ENCODE peak calls at places on chromosomes 11 and 22, in six cellular contexts. G, W, C, V, O and M are unnamed samples.
A peak's percentile ranks its signal among the peaks of the same experiment; 100 is the strongest.

GRCh38 chr22:50118129-50118528 is 28.3 kb downstream of the MOV10L1 start:
- DNase-seq in G (no peak), W (no peak), C (no peak), V (no peak), O (no peak), M (no peak)

GRCh38 chr11:118672865-118673264 is 6.6 kb downstream of the TREH start:
- DNase-seq in C (no peak), V (no peak), W (no peak), O (peak; percentile 1), G (no peak), M (no peak)

GRCh38 chr11:60130496-60130895 is 42.0 kb downstream of the MS4A2 start:
- DNase-seq in C (no peak), W (peak; percentile 22), O (no peak), G (peak; percentile 57), V (peak; percentile 41), M (peak; percentile 15)

GRCh38 chr11:59141673-59142460 is 789 bp upstream of the FAM111A start:
- DNase-seq in V (no peak), O (no peak), G (peak; percentile 40), C (no peak), W (no peak), M (no peak)

GRCh38 chr22:20803696-20804324 is 29.9 kb downstream of the SERPIND1 start:
- DNase-seq in W (peak; percentile 71), O (no peak), C (peak; percentile 19), V (peak; percentile 30), G (no peak), M (peak; percentile 67)

GRCh38 chr11:104073950-104074349 is 37.5 kb downstream of the DDI1 start:
- DNase-seq in C (peak; percentile 14), W (no peak), V (peak; percentile 45), O (no peak), G (peak; percentile 75), M (no peak)

GRCh38 chr11:68338041-68338800 is 25.8 kb downstream of the LRP5 start:
- DNase-seq in W (no peak), V (no peak), C (peak; percentile 60), O (peak; percentile 78), G (peak; percentile 71), M (no peak)

GRCh38 chr11:9280655-9281301 is 15.6 kb upstream of the DENND5A start:
- DNase-seq in C (no peak), G (peak; percentile 60), O (no peak), W (no peak), V (peak; percentile 88), M (peak; percentile 76)

GRCh38 chr22:34055525-34056200 is 135.4 kb upstream of the LARGE1 start:
- DNase-seq in W (peak; percentile 70), O (no peak), C (no peak), G (peak; percentile 60), V (peak; percentile 63), M (peak; percentile 8)

GRCh38 chr11:66429983-66430602 is 8.6 kb downstream of the MRPL11 start:
- DNase-seq in W (peak; percentile 83), V (peak; percentile 79), C (peak; percentile 62), G (peak; percentile 39), O (peak; percentile 52), M (peak; percentile 93)

GRCh38 chr11:17839450-17839849 is 104.9 kb downstream of the KCNC1 start:
- DNase-seq in G (no peak), O (no peak), W (no peak), C (peak; percentile 53), V (no peak), M (no peak)

GRCh38 chr11:29173660-29174062 is 843.2 kb downstream of the KCNA4 start:
- DNase-seq in C (no peak), G (peak; percentile 73), W (no peak), V (no peak), O (no peak), M (no peak)

GRCh38 chr22:26894362-26894761 is 237.0 kb downstream of the MIAT start:
- DNase-seq in V (no peak), O (no peak), C (no peak), W (no peak), G (no peak), M (no peak)

GRCh38 chr11:9590717-9591116 is 17.2 kb downstream of the WEE1 start:
- DNase-seq in C (no peak), G (no peak), W (no peak), V (no peak), O (no peak), M (no peak)

GRCh38 chr11:68313574-68314202 is 1.3 kb downstream of the LRP5 start:
- DNase-seq in C (no peak), V (no peak), G (peak; percentile 32), O (no peak), W (no peak), M (no peak)

GRCh38 chr11:78031629-78032028 is 8.6 kb upstream of the KCTD14 start:
- DNase-seq in O (no peak), C (no peak), G (no peak), V (peak; percentile 60), W (no peak), M (no peak)

GRCh38 chr22:46738961-46739870 is 1.2 kb upstream of the CERK start:
- DNase-seq in W (no peak), O (peak; percentile 44), V (peak; percentile 15), G (no peak), C (peak; percentile 55), M (peak; percentile 52)

GRCh38 chr11:126834149-126834548 is 166.4 kb downstream of the KIRREL3 start:
- DNase-seq in V (no peak), G (peak; percentile 33), O (no peak), W (no peak), C (no peak), M (no peak)

GRCh38 chr22:48635825-48636224 is 1191.8 kb downstream of the BRD1 start:
- DNase-seq in C (no peak), G (no peak), W (no peak), O (no peak), V (no peak), M (peak; percentile 7)

GRCh38 chr11:57638005-57638760 is 11.5 kb downstream of the YPEL4 start:
- DNase-seq in O (no peak), V (peak; percentile 44), C (peak; percentile 61), W (peak; percentile 94), G (peak; percentile 71), M (peak; percentile 22)

GRCh38 chr11:65503606-65503922 is 4.7 kb downstream of the MALAT1 start:
- DNase-seq in V (no peak), W (no peak), C (no peak), O (no peak), G (no peak), M (no peak)

GRCh38 chr11:6850526-6850925 is 5.0 kb downstream of the OR10A5 start:
- DNase-seq in G (no peak), W (no peak), O (no peak), V (no peak), C (no peak), M (no peak)

GRCh38 chr22:37172266-37173245 is 15.5 kb downstream of the C1QTNF6 start:
- DNase-seq in O (no peak), C (no peak), V (no peak), G (no peak), W (peak; percentile 8), M (no peak)

GRCh38 chr11:126561327-126561893 is 205.9 kb downstream of the ST3GAL4 start:
- DNase-seq in O (no peak), G (peak; percentile 41), W (peak; percentile 80), C (no peak), V (peak; percentile 59), M (peak; percentile 46)

GRCh38 chr11:45067966-45068365 is 78.5 kb upstream of the PRDM11 start:
- DNase-seq in O (no peak), C (no peak), G (no peak), V (no peak), W (no peak), M (no peak)
- TF ChIP-seq CTCF in O (no peak), C (no peak), G (no peak), V (no peak), W (no peak), M (no peak)

GRCh38 chr22:25282671-25283561 is 63.5 kb downstream of the CRYBB2 start:
- DNase-seq in C (no peak), W (peak; percentile 30), O (no peak), V (no peak), G (no peak), M (no peak)
- TF ChIP-seq CTCF in C (no peak), W (no peak), O (no peak), V (no peak), G (no peak), M (no peak)

GRCh38 chr11:16789560-16790483 is 51.4 kb downstream of the C11orf58 start:
- DNase-seq in O (no peak), G (no peak), W (no peak), C (no peak), V (no peak), M (no peak)

GRCh38 chr11:16790484-16791240 is 52.2 kb downstream of the C11orf58 start:
- DNase-seq in O (no peak), G (no peak), V (no peak), C (no peak), W (no peak), M (no peak)

GRCh38 chr11:16787035-16787744 is 48.7 kb downstream of the C11orf58 start:
- DNase-seq in C (no peak), O (no peak), V (no peak), W (no peak), G (peak; percentile 36), M (no peak)

GRCh38 chr11:16789061-16789415 is 50.6 kb downstream of the C11orf58 start:
- DNase-seq in C (no peak), O (no peak), W (no peak), G (no peak), V (no peak), M (no peak)

DNA sequence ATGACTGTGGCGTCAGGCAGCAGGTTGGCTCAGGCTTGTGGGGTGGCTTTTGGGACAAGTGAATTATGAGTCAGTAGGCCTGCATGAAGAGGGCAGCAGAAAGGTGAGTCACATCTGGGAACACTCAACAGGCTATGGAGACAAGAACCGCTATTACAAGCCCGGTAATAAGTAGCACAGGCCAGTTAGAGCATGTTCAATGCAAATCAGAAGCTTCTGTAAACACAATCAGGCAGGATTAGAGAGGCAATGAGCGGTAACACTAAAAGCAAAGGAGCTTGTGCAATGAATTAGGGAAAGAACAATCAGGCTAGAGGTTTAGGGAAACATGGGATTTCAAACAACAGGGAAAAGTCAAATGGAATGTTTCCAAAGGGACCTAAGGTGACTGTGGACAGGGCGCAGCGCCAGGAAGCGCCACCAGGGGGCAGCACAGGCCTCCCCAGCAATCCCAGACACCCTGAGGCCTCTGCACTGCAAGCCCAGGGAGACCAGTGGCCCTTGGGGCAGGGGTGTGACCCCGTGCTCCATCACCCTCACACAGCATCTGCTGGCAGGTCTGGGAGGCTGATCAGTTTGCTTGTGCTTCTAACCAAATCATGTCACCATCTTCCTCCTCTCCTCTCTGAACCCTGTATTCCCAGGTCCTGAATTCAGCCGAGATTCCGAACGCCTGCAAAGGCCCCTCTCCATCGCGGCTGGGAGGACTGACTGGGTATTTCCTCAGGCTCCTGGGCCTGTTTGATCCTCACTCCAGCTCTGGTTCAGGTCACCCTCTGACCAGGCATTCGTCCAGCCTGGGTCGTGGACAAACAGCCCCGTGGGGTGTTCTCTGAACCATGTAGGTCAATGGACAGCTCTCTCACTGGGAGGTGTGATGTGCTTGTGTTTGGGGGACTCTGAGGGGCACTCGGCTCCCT is 50.0 kb downstream of the C11orf58 start:
- DNase-seq in C (peak; percentile 68), W (peak; percentile 83), O (peak; percentile 53), V (peak; percentile 67), G (peak; percentile 96), M (peak; percentile 74)
- TF ChIP-seq CTCF in C (peak; percentile 97), W (peak; percentile 99), O (peak; percentile 96), V (peak; percentile 98), G (peak; percentile 97), M (peak; percentile 98)

DNA sequence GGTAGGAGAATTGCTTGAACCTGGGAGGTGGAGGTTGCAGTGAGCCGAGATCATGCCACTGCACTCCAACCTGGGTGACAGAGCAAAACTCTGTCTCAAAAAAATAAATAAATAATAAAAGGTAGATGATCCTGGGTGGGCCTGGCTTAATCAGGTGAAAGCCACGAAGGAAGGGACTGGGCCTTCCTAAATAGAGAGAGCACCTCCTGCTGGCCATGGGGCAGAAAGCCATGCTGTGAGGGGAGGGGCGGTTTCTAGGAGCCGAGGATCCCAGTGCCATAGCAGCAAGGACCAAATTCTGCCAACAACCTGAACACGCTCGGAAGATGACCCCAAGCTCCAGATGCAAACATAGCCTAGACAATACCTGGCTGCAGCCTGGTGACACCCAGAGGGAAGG is 24.5 kb upstream of the DGKZ start:
- DNase-seq in W (peak; percentile 72), O (no peak), G (no peak), C (no peak), V (no peak), M (peak; percentile 50)
- TF ChIP-seq CTCF in W (peak; percentile 41), O (no peak), G (peak; percentile 10), C (no peak), V (peak; percentile 28), M (no peak)